ENCODE peak calls at places on chromosome 14, in nine cellular contexts. E is colonic mucosa, Z is mucosa of descending colon, G is A549, I is endothelial cell, K is transverse colon, W is mammary epithelial cell, X is lower leg skin, L is AG09319. N is an unnamed sample.

GRCh38 chr14:54568821-54569591 is 2.1 kb downstream of the SAMD4A start:
- DNase-seq in E (peak), Z (peak), G (no peak), I (no peak), K (peak), W (no peak), X (peak), L (no peak), N (no peak)

GRCh38 chr14:64752909-64753308 is 48.7 kb downstream of the PLEKHG3 start:
- DNase-seq in E (no peak), Z (no peak), G (no peak), I (no peak), K (no peak), W (no peak), X (no peak), L (no peak), N (no peak)

GRCh38 chr14:34676516-34677211 is 37.7 kb downstream of the CFL2 start:
- DNase-seq in E (no peak), Z (no peak), G (no peak), I (no peak), K (no peak), W (no peak), X (peak), L (no peak), N (no peak)

GRCh38 chr14:106209745-106210144 is 683.4 kb downstream of the TMEM121 start:
- DNase-seq in E (no peak), Z (no peak), G (no peak), I (no peak), K (no peak), W (no peak), X (no peak), L (no peak), N (no peak)

GRCh38 chr14:66395300-66395699 is 90.9 kb upstream of the CCDC196 start:
- DNase-seq in E (no peak), Z (no peak), G (no peak), I (no peak), K (no peak), W (peak), X (no peak), L (no peak), N (no peak)

GRCh38 chr14:102088012-102088792 is 1.4 kb upstream of the HSP90AA1 start:
- DNase-seq in E (peak), Z (peak), G (no peak), I (peak), K (peak), W (peak), X (peak), L (no peak), N (no peak)

GRCh38 chr14:74684444-74684843 is 28.4 kb downstream of the AREL1 start:
- DNase-seq in E (no peak), Z (no peak), G (no peak), I (no peak), K (no peak), W (no peak), X (no peak), L (no peak), N (no peak)

GRCh38 chr14:53062856-53063255 is 90.3 kb downstream of the DDHD1 start:
- DNase-seq in E (no peak), Z (no peak), G (no peak), I (no peak), K (no peak), W (no peak), X (no peak), L (no peak), N (no peak)

GRCh38 chr14:22871200-22871961 is at the start of gene LRP10:
- DNase-seq in E (peak), Z (peak), G (peak), I (peak), K (peak), W (peak), X (peak), L (peak), N (no peak)

GRCh38 chr14:30991408-30991807 is 34.0 kb upstream of the AP4S1 start:
- DNase-seq in E (no peak), Z (no peak), G (no peak), I (no peak), K (no peak), W (no peak), X (no peak), L (no peak), N (no peak)

GRCh38 chr14:101729382-101729781 is 32.1 kb upstream of the PPP2R5C start:
- DNase-seq in E (peak), Z (no peak), G (no peak), I (no peak), K (no peak), W (no peak), X (no peak), L (no peak), N (no peak)

GRCh38 chr14:80636071-80636470 is 305.5 kb downstream of the CEP128 start:
- DNase-seq in E (no peak), Z (no peak), G (no peak), I (no peak), K (no peak), W (no peak), X (no peak), L (no peak), N (no peak)
- TF ChIP-seq CTCF in E (no peak), Z (no peak), G (peak), I (peak), K (no peak), W (peak), X (no peak), L (peak), N (no peak)

GRCh38 chr14:91354979-91355685 is 62.5 kb downstream of the CCDC88C start:
- DNase-seq in E (peak), Z (no peak), G (peak), I (peak), K (peak), W (no peak), X (no peak), L (no peak), N (no peak)
- TF ChIP-seq CTCF in E (peak), Z (peak), G (no peak), I (peak), K (peak), W (peak), X (no peak), L (no peak), N (peak)

GRCh38 chr14:50249118-50249775 is 17.9 kb upstream of the SOS2 start:
- DNase-seq in E (no peak), Z (no peak), G (no peak), I (no peak), K (no peak), W (no peak), X (no peak), L (no peak), N (no peak)

GRCh38 chr14:50257728-50258127 is 26.4 kb upstream of the SOS2 start:
- DNase-seq in E (no peak), Z (no peak), G (no peak), I (no peak), K (no peak), W (peak), X (no peak), L (no peak), N (no peak)

GRCh38 chr14:50260072-50260471 is 28.7 kb upstream of the SOS2 start:
- DNase-seq in E (no peak), Z (no peak), G (no peak), I (no peak), K (no peak), W (no peak), X (no peak), L (no peak), N (no peak)

GRCh38 chr14:50254248-50254647 is 22.9 kb upstream of the SOS2 start:
- DNase-seq in E (no peak), Z (no peak), G (no peak), I (no peak), K (no peak), W (no peak), X (no peak), L (no peak), N (no peak)
- TF ChIP-seq CTCF in E (no peak), Z (no peak), G (no peak), I (no peak), K (no peak), W (no peak), X (no peak), L (no peak), N (no peak)

GRCh38 chr14:21332950-21333349 is 50.9 kb downstream of the SUPT16H start:
- DNase-seq in E (no peak), Z (no peak), G (no peak), I (no peak), K (no peak), W (no peak), X (no peak), L (no peak), N (no peak)

DNA sequence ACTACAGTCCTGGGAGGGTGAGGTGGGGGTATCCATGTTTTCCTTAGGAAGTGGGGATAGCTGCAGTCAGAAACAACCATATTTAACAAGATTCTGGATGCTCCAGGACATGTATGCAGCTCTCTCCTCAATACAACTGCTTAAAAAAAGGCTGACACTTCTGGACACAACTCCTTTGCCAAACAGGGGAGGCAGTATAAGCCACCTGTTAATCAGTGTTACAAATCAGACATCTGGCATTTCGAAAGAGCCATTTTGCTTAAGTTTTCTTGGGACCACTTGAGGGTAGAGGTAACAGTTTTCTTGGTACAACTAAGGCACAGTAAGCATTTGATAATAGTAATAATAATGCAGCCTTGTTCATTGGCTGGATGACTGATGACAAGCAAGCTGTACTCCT is 47.1 kb downstream of the RPGRIP1 start:
- DNase-seq in E (no peak), Z (no peak), G (no peak), I (no peak), K (no peak), W (no peak), X (no peak), L (no peak), N (no peak)
- TF ChIP-seq CTCF in E (no peak), Z (no peak), G (no peak), I (no peak), K (no peak), W (no peak), X (no peak), L (no peak), N (no peak)

N was measured in AG04449.